ENCODE peak calls at places on chromosomes 13 and 19, in seven cellular contexts. K is fibroblast of lung, Q is stomach, M is PC-3, V is tibial nerve, I is suprapubic skin, X is ascending aorta. O is an unnamed sample. For H3K36me3, the result is how much of the 10 kb centered on the place peaks cover.

GRCh38 chr19:13012690-13013608 is 17.7 kb downstream of the NFIX start:
- DNase-seq in K (peak), Q (no peak), M (peak), V (peak), I (peak), X (no peak), O (peak)

GRCh38 chr19:35986664-35987570 is 8.1 kb upstream of the SDHAF1 start:
- DNase-seq in K (no peak), Q (no peak), M (no peak), V (no peak), I (no peak), X (no peak), O (no peak)

GRCh38 chr19:12884926-12885748 is 1.9 kb downstream of the KLF1 start:
- DNase-seq in K (peak), Q (peak), M (peak), V (no peak), I (peak), X (no peak), O (no peak)

GRCh38 chr13:51542358-51542972 is 41.8 kb upstream of the WDFY2 start:
- DNase-seq in K (peak), Q (peak), M (no peak), V (no peak), I (no peak), X (no peak), O (no peak)

GRCh38 chr13:48233886-48234488 is 981 bp downstream of the ITM2B start:
- DNase-seq in K (peak), Q (no peak), M (peak), V (no peak), I (no peak), X (no peak), O (no peak)

GRCh38 chr19:7333198-7334118 is 15.3 kb upstream of the ARHGEF18 start:
- DNase-seq in K (no peak), Q (no peak), M (peak), V (no peak), I (peak), X (no peak), O (peak)

GRCh38 chr19:19385131-19385899 is 20.2 kb upstream of the GATAD2A start:
- DNase-seq in K (peak), Q (peak), M (peak), V (peak), I (peak), X (peak), O (peak)

GRCh38 chr19:51024924-51025323 is 1.5 kb downstream of the KLK11 start:
- DNase-seq in K (no peak), Q (no peak), M (no peak), V (no peak), I (no peak), X (no peak), O (no peak)

GRCh38 chr13:52830946-52831345 is 17.5 kb downstream of the PCDH8 start:
- DNase-seq in K (no peak), Q (no peak), M (peak), V (no peak), I (no peak), X (no peak), O (no peak)

GRCh38 chr13:87877477-87877876 is 206.3 kb downstream of the SLITRK5 start:
- DNase-seq in K (no peak), Q (no peak), M (no peak), V (no peak), I (no peak), X (no peak), O (no peak)

GRCh38 chr13:93776936-93777335 is 550.3 kb downstream of the GPC6 start:
- DNase-seq in K (no peak), Q (no peak), M (peak), V (no peak), I (no peak), X (no peak), O (no peak)

GRCh38 chr19:45032421-45032820 is 6.4 kb upstream of the CLASRP start:
- DNase-seq in K (no peak), Q (no peak), M (no peak), V (no peak), I (no peak), X (no peak), O (no peak)

DNA sequence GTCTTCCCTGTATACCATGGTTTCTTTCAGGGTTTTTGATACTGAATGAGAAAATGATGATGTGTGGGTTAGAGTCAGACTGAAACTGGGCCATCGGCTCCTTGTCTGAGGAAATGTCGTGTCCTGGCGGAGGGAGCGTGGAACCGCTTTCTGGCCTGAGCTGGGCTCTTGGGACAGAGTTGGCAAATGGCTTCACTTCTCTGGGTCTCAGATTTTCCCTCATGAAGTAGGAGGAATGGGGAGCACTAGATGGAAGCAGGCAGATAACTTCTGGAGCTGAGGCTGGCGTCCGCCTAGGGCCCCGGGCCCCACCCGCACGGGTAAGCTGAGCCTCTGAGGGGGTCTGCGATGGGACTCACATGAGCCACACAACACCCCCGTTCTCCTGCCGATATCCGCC is 133.3 kb upstream of the WASF3 start:
- DNase-seq in K (no peak), Q (no peak), M (no peak), V (no peak), I (no peak), X (no peak), O (no peak)
- H3K27ac ChIP-seq in K (no peak), Q (peak), M (no peak), V (no peak), I (peak), X (peak), O (peak)

DNA sequence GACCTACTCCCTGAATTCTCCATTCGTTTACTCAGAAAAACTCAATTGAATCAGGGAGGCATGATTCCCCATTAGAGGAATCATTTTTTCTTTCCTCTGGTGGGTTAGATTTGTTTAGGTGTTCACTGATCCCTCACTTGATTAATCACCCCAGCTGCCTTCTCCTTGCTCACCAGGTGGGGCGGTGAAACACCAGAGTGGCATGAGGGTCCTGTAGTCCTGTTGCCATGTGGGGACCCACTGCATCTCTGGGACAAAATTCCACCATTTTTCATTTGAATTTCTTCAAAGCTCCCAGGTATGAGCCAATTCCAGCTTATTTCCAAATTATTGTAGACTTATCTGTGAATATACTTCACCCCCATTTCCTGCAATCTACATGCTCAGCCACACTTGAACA is 462.7 kb upstream of the ZNF507 start:
- DNase-seq in K (no peak), Q (no peak), M (no peak), V (no peak), I (no peak), X (no peak), O (no peak)
- TF ChIP-seq CTCF in K (no peak), Q (no peak), M (no peak), V (no peak), I (no peak), X (no peak), O (no peak)

GRCh38 chr13:20799726-20800416 is 26.1 kb upstream of the EEF1AKMT1 start:
- DNase-seq in K (peak), Q (no peak), M (peak), V (no peak), I (no peak), X (no peak), O (no peak)
- H3K36me3 ChIP-seq in K (under half), Q (under half), M (under half), V (under half), I (under half), X (under half), O (under half)

DNA sequence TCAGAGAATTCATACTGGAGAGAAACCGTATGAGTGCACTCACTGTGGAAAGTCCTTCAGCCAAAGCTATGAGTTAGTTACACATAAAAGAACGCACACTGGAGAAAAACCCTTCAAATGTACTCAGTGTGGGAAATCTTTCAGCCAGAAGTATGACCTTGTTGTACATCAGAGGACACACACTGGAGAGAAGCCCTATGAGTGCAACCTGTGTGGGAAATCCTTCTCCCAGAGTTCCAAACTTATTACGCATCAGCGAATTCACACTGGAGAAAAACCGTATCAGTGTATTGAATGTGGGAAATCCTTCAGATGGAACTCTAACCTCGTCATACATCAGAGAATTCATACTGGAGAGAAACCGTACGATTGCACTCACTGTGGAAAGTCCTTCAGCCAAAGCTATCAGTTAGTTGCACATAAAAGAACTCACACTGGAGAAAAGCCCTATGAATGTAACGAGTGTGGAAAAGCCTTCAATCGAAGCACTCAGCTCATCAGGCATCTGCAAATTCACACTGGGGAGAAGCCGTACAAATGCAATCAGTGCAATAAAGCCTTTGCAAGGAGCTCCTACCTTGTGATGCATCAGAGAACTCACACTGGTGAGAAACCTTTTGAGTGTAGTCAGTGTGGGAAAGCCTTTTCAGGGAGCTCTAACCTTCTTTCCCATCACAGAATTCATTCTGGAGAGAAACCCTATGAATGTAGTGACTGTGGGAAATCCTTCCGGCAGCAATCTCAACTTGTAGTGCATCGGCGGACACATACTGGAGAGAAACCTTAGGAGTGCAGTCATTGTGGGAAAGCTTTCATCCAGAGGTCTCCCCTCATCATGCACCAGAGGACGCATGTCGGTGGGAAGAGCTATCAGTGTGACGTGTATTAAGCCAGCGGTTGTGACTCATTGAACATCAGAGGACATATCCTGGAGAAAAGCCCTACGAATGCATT is 16.5 kb upstream of the ZNF8 start:
- DNase-seq in K (peak), Q (no peak), M (peak), V (no peak), I (no peak), X (no peak), O (no peak)
- H3K27ac ChIP-seq in K (no peak), Q (no peak), M (no peak), V (no peak), I (no peak), X (no peak), O (no peak)

DNA sequence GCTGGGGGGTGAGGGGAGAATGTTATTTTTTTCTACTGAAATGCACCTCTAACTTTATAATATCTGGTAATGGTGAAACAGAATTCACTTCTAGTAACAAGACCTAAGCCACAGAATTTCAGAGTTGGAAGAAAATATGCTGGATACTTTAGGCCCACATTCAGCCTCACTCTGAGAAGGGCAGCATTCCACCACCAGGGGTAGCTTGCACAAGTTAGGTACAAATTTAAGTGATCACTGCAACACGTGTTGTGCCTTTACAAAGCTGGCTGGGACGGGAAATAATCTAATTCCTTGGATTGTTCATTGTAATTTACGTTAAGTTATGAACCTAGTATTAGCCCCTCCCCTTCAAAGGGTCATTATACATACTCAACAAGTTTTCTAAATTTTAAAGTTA is 192.3 kb downstream of the RGCC start:
- DNase-seq in K (peak), Q (no peak), M (peak), V (no peak), I (no peak), X (no peak), O (no peak)
- TF ChIP-seq CTCF in K (peak), Q (no peak), M (peak), V (no peak), I (no peak), X (peak), O (peak)